ENCODE peak calls at places on chromosomes 1 and 21, in five cellular contexts. One of them, this sample, is unnamed.
A peak's percentile ranks its signal among the peaks of the same experiment; 100 is the strongest.

GRCh38 chr1:97271906-97272788 is 550.6 kb downstream of the PTBP2 start:
- DNase-seq in C1 segment of cervical spinal cord: no peak
- DNase-seq in cardiac muscle cell: no peak
- DNase-seq in HuH-7.5: no peak
- DNase-seq in stimulated activated effector memory CD8-positive, alpha-beta T cell treated with anti-CD3 and anti-CD28 coated beads, Interleukin-12 subunit alpha, Interleukin-12 subunit beta, amount 100 ng/mL, for 72 hours: no peak
- DNase-seq in this sample: no peak

GRCh38 chr1:57485643-57486042 is 61.8 kb upstream of the DAB1 start:
- DNase-seq in stimulated activated effector memory CD8-positive, alpha-beta T cell treated with anti-CD3 and anti-CD28 coated beads, Interleukin-12 subunit alpha, Interleukin-12 subunit beta, amount 100 ng/mL, for 72 hours: no peak
- DNase-seq in HuH-7.5: no peak
- DNase-seq in cardiac muscle cell: peak; percentile 62
- DNase-seq in C1 segment of cervical spinal cord: no peak
- DNase-seq in this sample: no peak

GRCh38 chr1:93255222-93256079 is 74.9 kb downstream of the CCDC18 start:
- DNase-seq in stimulated activated effector memory CD8-positive, alpha-beta T cell treated with anti-CD3 and anti-CD28 coated beads, Interleukin-12 subunit alpha, Interleukin-12 subunit beta, amount 100 ng/mL, for 72 hours: no peak
- DNase-seq in HuH-7.5: no peak
- DNase-seq in cardiac muscle cell: peak; percentile 32
- DNase-seq in C1 segment of cervical spinal cord: no peak
- DNase-seq in this sample: no peak

GRCh38 chr1:67052741-67053534 is 1.0 kb downstream of the SLC35D1 start:
- DNase-seq in C1 segment of cervical spinal cord: peak; percentile 19
- DNase-seq in HuH-7.5: peak; percentile 28
- DNase-seq in stimulated activated effector memory CD8-positive, alpha-beta T cell treated with anti-CD3 and anti-CD28 coated beads, Interleukin-12 subunit alpha, Interleukin-12 subunit beta, amount 100 ng/mL, for 72 hours: no peak
- DNase-seq in cardiac muscle cell: peak; percentile 46
- DNase-seq in this sample: no peak

GRCh38 chr1:17168480-17168878 is 36.4 kb upstream of the PADI1 start:
- DNase-seq in stimulated activated effector memory CD8-positive, alpha-beta T cell treated with anti-CD3 and anti-CD28 coated beads, Interleukin-12 subunit alpha, Interleukin-12 subunit beta, amount 100 ng/mL, for 72 hours: no peak
- DNase-seq in C1 segment of cervical spinal cord: no peak
- DNase-seq in cardiac muscle cell: peak; percentile 70
- DNase-seq in HuH-7.5: no peak
- DNase-seq in this sample: no peak

GRCh38 chr1:116334868-116335649 is 38.0 kb upstream of the ATP1A1 start:
- DNase-seq in cardiac muscle cell: peak; percentile 30
- DNase-seq in stimulated activated effector memory CD8-positive, alpha-beta T cell treated with anti-CD3 and anti-CD28 coated beads, Interleukin-12 subunit alpha, Interleukin-12 subunit beta, amount 100 ng/mL, for 72 hours: no peak
- DNase-seq in HuH-7.5: no peak
- DNase-seq in C1 segment of cervical spinal cord: no peak
- DNase-seq in this sample: no peak

GRCh38 chr21:42580076-42580792 is 66.6 kb downstream of the SLC37A1 start:
- DNase-seq in HuH-7.5: no peak
- DNase-seq in C1 segment of cervical spinal cord: no peak
- DNase-seq in cardiac muscle cell: no peak
- DNase-seq in stimulated activated effector memory CD8-positive, alpha-beta T cell treated with anti-CD3 and anti-CD28 coated beads, Interleukin-12 subunit alpha, Interleukin-12 subunit beta, amount 100 ng/mL, for 72 hours: no peak
- DNase-seq in this sample: no peak

GRCh38 chr1:76826072-76826827 is 41.0 kb upstream of the ST6GALNAC5 start:
- DNase-seq in HuH-7.5: no peak
- DNase-seq in cardiac muscle cell: peak; percentile 37
- DNase-seq in stimulated activated effector memory CD8-positive, alpha-beta T cell treated with anti-CD3 and anti-CD28 coated beads, Interleukin-12 subunit alpha, Interleukin-12 subunit beta, amount 100 ng/mL, for 72 hours: no peak
- DNase-seq in C1 segment of cervical spinal cord: no peak
- DNase-seq in this sample: no peak

GRCh38 chr1:5985250-5985649 is 7.0 kb downstream of the NPHP4 start:
- DNase-seq in cardiac muscle cell: no peak
- DNase-seq in C1 segment of cervical spinal cord: no peak
- DNase-seq in stimulated activated effector memory CD8-positive, alpha-beta T cell treated with anti-CD3 and anti-CD28 coated beads, Interleukin-12 subunit alpha, Interleukin-12 subunit beta, amount 100 ng/mL, for 72 hours: no peak
- DNase-seq in HuH-7.5: no peak
- DNase-seq in this sample: no peak

This sample was measured in progenitor cell of endocrine pancreas.